ENCODE peak calls at places on chromosomes 1 and 21, in four cellular contexts. N is HCT116, H is PC-3, A is pancreas. Q is an unnamed sample.

GRCh38 chr1:205536759-205537361 is 32.4 kb downstream of the CDK18 start:
- DNase-seq in N (no peak), H (peak; percentile 59), A (peak; percentile 64), Q (no peak)

GRCh38 chr1:25658791-25659431 is 42.3 kb downstream of the MAN1C1 start:
- DNase-seq in N (no peak), H (no peak), A (peak; percentile 86), Q (no peak)

GRCh38 chr1:50796277-50796676 is 163.8 kb downstream of the FAF1 start:
- DNase-seq in N (no peak), H (no peak), A (no peak), Q (no peak)

GRCh38 chr1:168893359-168893791 is 164.4 kb upstream of the DPT start:
- DNase-seq in N (no peak), H (no peak), A (no peak), Q (no peak)

GRCh38 chr1:38962113-38962512 is 20.5 kb upstream of the RHBDL2 start:
- DNase-seq in N (no peak), H (peak; percentile 60), A (no peak), Q (no peak)

GRCh38 chr1:150973258-150973825 is 1.3 kb downstream of the CERS2 start:
- DNase-seq in N (no peak), H (no peak), A (peak; percentile 44), Q (no peak)

GRCh38 chr1:193919827-193920226 is 733.4 kb upstream of the B3GALT2 start:
- DNase-seq in N (no peak), H (no peak), A (no peak), Q (no peak)

GRCh38 chr1:228742535-228742934 is 7.3 kb downstream of the RHOU start:
- DNase-seq in N (no peak), H (no peak), A (no peak), Q (no peak)

GRCh38 chr1:201624741-201625646 is 86.1 kb downstream of the NAV1 start:
- DNase-seq in N (no peak), H (peak; percentile 18), A (no peak), Q (no peak)

GRCh38 chr1:171110485-171111340 is 20.0 kb downstream of the FMO3 start:
- DNase-seq in N (no peak), H (no peak), A (no peak), Q (no peak)

GRCh38 chr1:189619682-189620332 is 857.9 kb downstream of the BRINP3 start:
- DNase-seq in N (peak; percentile 91), H (peak; percentile 96), A (no peak), Q (no peak)

GRCh38 chr21:42413093-42413492 is 9.4 kb downstream of the UBASH3A start:
- DNase-seq in N (no peak), H (no peak), A (no peak), Q (no peak)

GRCh38 chr1:28370220-28371010 is 875 bp downstream of the PHACTR4 start:
- DNase-seq in N (no peak), H (peak; percentile 55), A (no peak), Q (no peak)

GRCh38 chr1:89908993-89909436 is 85.9 kb upstream of the ZNF326 start:
- DNase-seq in N (no peak), H (peak; percentile 63), A (no peak), Q (no peak)

GRCh38 chr1:109796484-109797305 is 33.0 kb upstream of the EPS8L3 start:
- DNase-seq in N (no peak), H (no peak), A (no peak), Q (no peak)

GRCh38 chr1:153355445-153356071 is 2.1 kb upstream of the S100A9 start:
- DNase-seq in N (peak; percentile 46), H (peak; percentile 92), A (no peak), Q (peak; percentile 79)

GRCh38 chr1:182350839-182351238 is 40.8 kb downstream of the GLUL start:
- DNase-seq in N (no peak), H (no peak), A (no peak), Q (no peak)

GRCh38 chr1:178010674-178011073 is 40.8 kb upstream of the SEC16B start:
- DNase-seq in N (no peak), H (no peak), A (no peak), Q (no peak)

GRCh38 chr1:26094677-26095383 is 16.8 kb upstream of the PDIK1L start:
- DNase-seq in N (no peak), H (peak; percentile 19), A (peak; percentile 50), Q (no peak)

GRCh38 chr1:231419147-231419546 is 2.9 kb downstream of the EGLN1 start:
- DNase-seq in N (no peak), H (peak; percentile 22), A (no peak), Q (no peak)

GRCh38 chr1:43018091-43018490 is 59.4 kb upstream of the SLC2A1 start:
- DNase-seq in N (no peak), H (no peak), A (no peak), Q (no peak)

GRCh38 chr1:43021547-43022474 is 63.1 kb upstream of the SLC2A1 start:
- DNase-seq in N (no peak), H (peak; percentile 56), A (no peak), Q (no peak)

GRCh38 chr1:43015269-43015668 is 56.6 kb upstream of the SLC2A1 start:
- DNase-seq in N (no peak), H (no peak), A (no peak), Q (no peak)

GRCh38 chr1:43024905-43025304 is 66.2 kb upstream of the SLC2A1 start:
- DNase-seq in N (no peak), H (no peak), A (no peak), Q (no peak)

GRCh38 chr1:43019226-43019625 is 60.6 kb upstream of the SLC2A1 start:
- DNase-seq in N (no peak), H (no peak), A (no peak), Q (no peak)
- TF ChIP-seq CTCF in N (no peak), H (no peak), A (no peak), Q (no peak)

GRCh38 chr1:164602480-164603093 is 43.6 kb downstream of the PBX1 start:
- DNase-seq in N (no peak), H (peak; percentile 37), A (peak; percentile 76), Q (no peak)
- TF ChIP-seq CTCF in N (no peak), H (no peak), A (no peak), Q (no peak)

GRCh38 chr1:207397525-207397926 is 56.6 kb upstream of the CR2 start:
- DNase-seq in N (no peak), H (peak; percentile 23), A (no peak), Q (no peak)
- TF ChIP-seq CTCF in N (peak; percentile 5), H (peak; percentile 66), A (no peak), Q (no peak)

GRCh38 chr1:204446413-204447111 is 34.9 kb upstream of the PPP1R15B start:
- DNase-seq in N (no peak), H (peak; percentile 76), A (peak; percentile 77), Q (peak; percentile 71)
- TF ChIP-seq CTCF in N (peak; percentile 76), H (peak; percentile 68), A (peak; percentile 72), Q (peak; percentile 78)

GRCh38 chr1:91569411-91570104 is 68.9 kb downstream of the CDC7 start:
- DNase-seq in N (peak; percentile 24), H (peak; percentile 85), A (no peak), Q (peak; percentile 73)
- TF ChIP-seq CTCF in N (no peak), H (no peak), A (no peak), Q (no peak)

GRCh38 chr1:92485374-92486250 is 1.1 kb downstream of the GFI1 start:
- DNase-seq in N (peak; percentile 51), H (no peak), A (peak; percentile 87), Q (no peak)
- TF ChIP-seq CTCF in N (peak; percentile 66), H (no peak), A (peak; percentile 41), Q (peak; percentile 53)

GRCh38 chr1:119188926-119189325 is 48.5 kb upstream of the WARS2 start:
- DNase-seq in N (no peak), H (no peak), A (no peak), Q (no peak)

GRCh38 chr1:119187416-119187815 is 47.0 kb upstream of the WARS2 start:
- DNase-seq in N (no peak), H (no peak), A (no peak), Q (no peak)

GRCh38 chr1:119181236-119181635 is 40.8 kb upstream of the WARS2 start:
- DNase-seq in N (no peak), H (no peak), A (no peak), Q (no peak)

GRCh38 chr1:119186471-119186870 is 46.0 kb upstream of the WARS2 start:
- DNase-seq in N (no peak), H (no peak), A (no peak), Q (no peak)

DNA sequence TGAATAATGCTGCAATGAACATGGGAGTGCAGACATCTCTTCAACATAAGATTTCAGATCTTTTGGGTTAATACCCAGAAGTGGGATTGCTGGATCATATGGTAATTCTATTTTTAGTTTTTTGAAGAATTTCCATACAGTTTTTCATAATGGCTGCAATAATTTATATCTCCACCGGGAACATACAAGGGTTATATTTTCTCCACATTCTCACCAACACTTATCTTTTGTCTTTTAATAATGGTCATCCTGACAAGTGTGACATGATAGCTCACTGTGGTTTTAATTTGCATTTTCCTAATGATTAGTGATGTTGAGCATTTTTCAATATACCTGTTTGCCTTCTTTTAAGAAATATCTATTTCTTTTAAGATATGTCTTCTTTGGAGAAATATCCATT is 44.5 kb upstream of the WARS2 start:
- DNase-seq in N (no peak), H (no peak), A (no peak), Q (no peak)
- TF ChIP-seq CTCF in N (no peak), H (no peak), A (no peak), Q (no peak)

DNA sequence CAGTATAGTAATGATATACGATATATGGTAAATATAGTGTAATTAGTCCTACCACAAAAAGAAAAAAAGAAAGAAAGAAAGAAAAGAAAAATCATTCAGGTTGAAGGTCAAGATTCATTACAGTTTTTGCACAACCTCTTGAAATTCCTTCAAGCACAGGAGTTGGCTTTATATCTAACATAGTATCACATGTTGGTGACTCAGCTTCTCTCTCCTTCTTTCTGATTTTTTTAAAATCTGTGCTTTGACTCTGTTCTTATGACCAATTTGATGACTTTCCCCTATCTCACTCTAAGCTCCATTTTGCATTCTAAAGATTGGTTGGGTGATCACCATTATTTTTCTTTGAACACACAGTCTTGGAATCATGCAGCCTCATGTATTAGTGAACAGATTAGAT is 148.2 kb upstream of the COL11A1 start:
- DNase-seq in N (no peak), H (no peak), A (no peak), Q (no peak)
- TF ChIP-seq CTCF in N (no peak), H (no peak), A (no peak), Q (no peak)